ENCODE peak calls at places on chromosome 13, in four cellular contexts. W is brain microvascular endothelial cell, M is prostate gland, B is thoracic aorta. G is an unnamed sample.

GRCh38 chr13:78102121-78102677 is 183.6 kb upstream of the EDNRB start:
- DNase-seq in W (peak), M (no peak), B (no peak), G (no peak)

GRCh38 chr13:46295531-46296464 is 84.1 kb downstream of the LRRC63 start:
- DNase-seq in W (peak), M (no peak), B (no peak), G (no peak)

GRCh38 chr13:77323858-77324257 is 3.0 kb downstream of the MYCBP2 start:
- DNase-seq in W (no peak), M (no peak), B (no peak), G (no peak)

GRCh38 chr13:33800646-33801186 is 17.2 kb upstream of the RFC3 start:
- DNase-seq in W (no peak), M (no peak), B (no peak), G (no peak)

GRCh38 chr13:106610511-106610910 is 42.6 kb upstream of the ARGLU1 start:
- DNase-seq in W (peak), M (no peak), B (no peak), G (no peak)

GRCh38 chr13:93562676-93563075 is 336.1 kb downstream of the GPC6 start:
- DNase-seq in W (no peak), M (no peak), B (no peak), G (no peak)

GRCh38 chr13:103236213-103236612 is 170.0 kb upstream of the SLC10A2 start:
- DNase-seq in W (peak), M (no peak), B (no peak), G (no peak)

GRCh38 chr13:46553521-46553885 is 533 bp downstream of the LRCH1 start:
- DNase-seq in W (no peak), M (peak), B (no peak), G (no peak)

GRCh38 chr13:34352958-34353357 is 535.0 kb downstream of the RFC3 start:
- DNase-seq in W (no peak), M (no peak), B (no peak), G (no peak)

GRCh38 chr13:49307365-49307764 is 59.6 kb downstream of the CDADC1 start:
- DNase-seq in W (no peak), M (no peak), B (no peak), G (no peak)

GRCh38 chr13:44365899-44366298 is 7.7 kb upstream of the SERP2 start:
- DNase-seq in W (no peak), M (no peak), B (no peak), G (no peak)

GRCh38 chr13:44364601-44365000 is 9.0 kb upstream of the SERP2 start:
- DNase-seq in W (peak), M (no peak), B (no peak), G (no peak)

GRCh38 chr13:44364019-44364418 is 9.6 kb upstream of the SERP2 start:
- DNase-seq in W (no peak), M (no peak), B (no peak), G (no peak)

GRCh38 chr13:44362394-44363040 is 11.1 kb upstream of the SERP2 start:
- DNase-seq in W (no peak), M (no peak), B (no peak), G (no peak)

DNA sequence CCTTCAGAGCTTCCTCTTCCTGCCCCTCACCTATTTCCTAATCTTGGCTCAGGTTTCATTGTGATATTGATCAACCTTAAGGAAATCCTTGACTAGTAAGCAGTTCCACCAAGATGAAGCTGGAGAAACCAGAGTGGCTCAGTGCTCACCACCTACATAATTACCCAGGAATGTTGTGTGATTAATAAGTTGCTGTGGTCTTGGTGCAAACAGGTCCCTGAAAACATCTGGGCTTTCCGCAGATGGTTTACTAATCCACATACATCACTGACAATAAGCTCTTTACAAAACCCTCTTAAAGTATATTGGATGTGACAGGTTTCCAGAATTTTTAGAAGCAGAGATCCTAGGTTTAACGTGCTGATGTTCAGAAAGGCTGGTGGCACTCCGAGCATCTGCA is 8.6 kb upstream of the SERP2 start:
- DNase-seq in W (no peak), M (no peak), B (no peak), G (no peak)
- H3K4me3 ChIP-seq in W (no peak), M (no peak), B (no peak), G (no peak)

GRCh38 chr13:99661791-99662190 is 160.5 kb downstream of the TM9SF2 start:
- DNase-seq in W (no peak), M (no peak), B (no peak), G (no peak)
- H3K4me3 ChIP-seq in W (no peak), M (no peak), B (no peak), G (no peak)

DNA sequence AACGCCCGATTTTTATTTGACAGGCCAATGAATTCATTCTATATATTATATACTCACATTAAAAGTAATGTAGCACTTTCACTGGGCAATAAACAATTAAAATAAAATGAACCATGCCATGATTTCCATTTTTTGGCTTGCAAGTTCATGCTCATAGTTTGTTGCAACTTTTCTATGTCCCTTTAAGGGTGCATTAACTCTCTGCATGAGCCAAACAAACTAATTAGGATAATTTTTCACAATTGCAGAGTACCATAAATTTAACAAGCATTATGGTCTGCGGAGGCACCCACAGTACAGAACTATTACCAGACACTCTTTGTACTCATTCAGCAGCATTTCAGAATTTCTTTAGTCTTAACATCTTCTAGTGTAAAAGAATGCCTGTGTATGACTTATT is 1.4 kb downstream of the LHFPL6 start:
- DNase-seq in W (no peak), M (no peak), B (no peak), G (no peak)
- H3K4me3 ChIP-seq in W (peak), M (no peak), B (peak), G (peak)

DNA sequence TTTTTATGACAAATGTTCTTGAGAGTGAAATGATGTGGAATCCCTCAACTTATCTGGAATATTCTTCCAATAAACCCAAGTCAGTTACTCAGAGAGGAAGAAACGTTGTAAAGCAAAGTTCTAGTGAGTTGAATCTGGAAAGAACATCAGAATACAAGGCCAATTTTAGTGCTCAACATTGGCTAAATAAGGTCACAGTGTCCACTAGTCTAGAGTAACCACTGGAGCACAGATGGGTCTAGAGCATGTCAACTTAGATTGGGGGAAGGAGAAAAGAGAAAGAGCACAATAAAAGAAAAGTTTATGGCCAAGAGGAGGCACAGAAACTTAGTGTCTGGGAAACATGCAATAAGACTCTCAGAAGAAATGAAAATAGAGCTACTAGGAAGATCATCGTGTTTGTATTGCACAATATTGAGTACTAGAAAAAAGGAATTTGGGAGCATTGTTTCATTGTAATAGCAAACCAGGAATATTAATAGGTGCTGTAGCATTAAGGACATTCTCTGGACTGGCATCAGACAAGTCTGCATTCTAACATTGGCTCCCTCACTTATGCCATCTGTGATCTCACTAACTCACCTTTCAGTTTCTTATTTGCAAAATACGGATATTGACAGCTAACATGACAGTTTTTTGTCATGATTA is 1318.5 kb downstream of the PCDH9 start:
- DNase-seq in W (no peak), M (no peak), B (no peak), G (no peak)
- H3K4me3 ChIP-seq in W (no peak), M (no peak), B (no peak), G (no peak)

GRCh38 chr13:42270857-42271215 is 1.1 kb upstream of the AKAP11 start:
- DNase-seq in W (no peak), M (no peak), B (no peak), G (no peak)

GRCh38 chr13:42272776-42273175 is 824 bp downstream of the AKAP11 start:
- DNase-seq in W (no peak), M (no peak), B (no peak), G (no peak)

GRCh38 chr13:42272115-42272756 is at the start of gene AKAP11:
- DNase-seq in W (peak), M (peak), B (no peak), G (no peak)

GRCh38 chr13:42271337-42272114 is 426 bp upstream of the AKAP11 start:
- DNase-seq in W (peak), M (peak), B (peak), G (peak)

DNA sequence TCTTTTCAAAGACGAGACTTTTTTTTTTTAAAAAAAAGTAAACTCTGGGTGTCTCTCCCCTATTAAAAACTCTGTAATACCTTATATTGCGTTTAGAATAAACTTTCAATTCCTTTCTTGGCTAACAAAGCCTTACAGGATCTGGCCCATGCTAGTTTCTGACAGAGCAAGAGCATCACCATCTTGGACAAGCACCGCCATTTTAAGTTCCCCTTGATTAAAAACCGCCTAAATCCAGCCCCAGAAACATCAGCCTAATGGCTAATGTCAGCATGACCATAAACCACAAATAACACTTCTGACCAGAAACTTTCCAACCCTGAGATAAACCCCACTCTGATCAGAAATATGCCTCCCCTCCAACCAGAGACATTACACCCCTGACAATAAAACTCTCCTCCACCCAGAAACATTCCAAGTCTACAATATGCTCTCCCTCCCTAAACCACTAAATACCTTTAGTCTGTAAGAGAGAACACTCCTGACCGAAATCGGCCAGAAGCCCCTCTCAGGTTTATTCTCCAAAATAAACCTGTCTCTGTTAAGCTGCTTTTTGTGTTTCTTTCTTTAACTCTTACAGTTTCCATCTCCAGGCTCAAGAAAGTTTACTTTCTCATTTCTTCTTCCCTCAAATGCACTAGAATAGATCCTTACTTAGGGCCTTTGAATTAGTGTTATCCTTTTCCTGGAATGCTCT is 1.6 kb upstream of the AKAP11 start:
- DNase-seq in W (no peak), M (no peak), B (no peak), G (no peak)
- H3K4me3 ChIP-seq in W (no peak), M (no peak), B (no peak), G (no peak)

DNA sequence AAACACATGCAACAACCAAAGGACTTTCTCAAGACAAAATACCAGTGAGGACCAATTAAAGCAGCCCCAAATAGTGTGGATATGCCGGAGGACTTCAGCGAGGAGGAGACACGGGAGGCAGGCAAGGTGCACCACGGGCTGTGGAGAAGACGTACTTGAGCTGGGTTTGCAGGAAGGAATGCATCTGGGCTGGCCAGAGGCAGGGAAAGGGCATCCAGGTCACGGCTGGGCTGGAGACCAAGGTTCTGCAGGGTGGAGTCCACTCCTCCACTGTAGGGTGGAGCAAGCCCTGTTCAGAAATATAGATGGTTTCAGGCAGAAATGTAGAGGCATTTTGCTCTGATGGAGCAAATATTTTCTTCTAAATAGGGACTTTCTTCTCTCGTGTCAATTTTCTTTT is 36.6 kb upstream of the MEDAG start:
- DNase-seq in W (no peak), M (no peak), B (no peak), G (no peak)
- H3K4me3 ChIP-seq in W (no peak), M (no peak), B (no peak), G (no peak)